ENCODE peak calls at places on chromosomes 16 and 17, in five cellular contexts. K is astrocyte; I is CD8-positive, alpha-beta memory T cell; P is activated CD4-positive, alpha-beta T cell treated with anti-CD3 and anti-CD28 coated beads, Interleukin-2, amount 50 U/mL, for 48 hours; W is NCI-H1105. Y is an unnamed sample.

GRCh38 chr17:17305282-17305801 is 2.2 kb downstream of the NT5M start:
- DNase-seq in P (peak; percentile 41), W (no peak), K (no peak), I (peak; percentile 45), Y (no peak)

GRCh38 chr16:4925791-4926190 is 11.2 kb downstream of the PPL start:
- DNase-seq in W (no peak), P (no peak), I (no peak), K (no peak), Y (no peak)

GRCh38 chr16:9039208-9039607 is 52.2 kb upstream of the HAPSTR1 start:
- DNase-seq in I (no peak), W (no peak), P (no peak), K (peak; percentile 36), Y (no peak)

GRCh38 chr17:20203021-20203420 is 193.9 kb downstream of the SPECC1 start:
- DNase-seq in K (no peak), W (no peak), P (no peak), I (no peak), Y (no peak)

GRCh38 chr17:68740555-68741447 is 139.6 kb upstream of the FAM20A start:
- DNase-seq in W (no peak), P (no peak), I (no peak), K (no peak), Y (no peak)

GRCh38 chr17:75430159-75430748 is 24.8 kb upstream of the GRB2 start:
- DNase-seq in I (no peak), K (peak; percentile 92), W (no peak), P (no peak), Y (no peak)

GRCh38 chr16:72848045-72848410 is 199.9 kb downstream of the ZFHX3 start:
- DNase-seq in W (no peak), K (no peak), P (no peak), I (no peak), Y (no peak)

GRCh38 chr17:61299517-61300513 is 99.8 kb upstream of the TBX2 start:
- DNase-seq in W (no peak), I (no peak), P (no peak), K (no peak), Y (no peak)

GRCh38 chr17:9676742-9677387 is 31.5 kb downstream of the USP43 start:
- DNase-seq in K (peak; percentile 93), W (no peak), I (no peak), P (peak; percentile 8), Y (no peak)

GRCh38 chr17:2087597-2088211 is 32.8 kb downstream of the HIC1 start:
- DNase-seq in P (peak; percentile 60), W (no peak), I (no peak), K (peak; percentile 50), Y (no peak)

GRCh38 chr17:80811181-80812105 is 180.2 kb upstream of the CHMP6 start:
- DNase-seq in P (no peak), I (no peak), K (no peak), W (no peak), Y (no peak)

GRCh38 chr17:38605852-38606645 is at the start of gene SRCIN1:
- DNase-seq in K (no peak), P (peak; percentile 57), W (peak; percentile 23), I (peak; percentile 23), Y (peak; percentile 83)

GRCh38 chr16:70520612-70521297 is 2.6 kb downstream of the COG4 start:
- DNase-seq in K (peak; percentile 49), W (no peak), P (no peak), I (no peak), Y (no peak)

GRCh38 chr16:17002557-17002956 is 468.2 kb downstream of the XYLT1 start:
- DNase-seq in I (no peak), P (no peak), K (no peak), W (no peak), Y (no peak)

GRCh38 chr17:77068915-77069314 is 71.9 kb upstream of the SEC14L1 start:
- DNase-seq in K (no peak), I (no peak), W (no peak), P (no peak), Y (no peak)

GRCh38 chr17:65405563-65405962 is 155.9 kb downstream of the AXIN2 start:
- DNase-seq in I (no peak), W (no peak), K (no peak), P (no peak), Y (no peak)

GRCh38 chr17:50844117-50844700 is 8.8 kb downstream of the WFIKKN2 start:
- DNase-seq in I (no peak), W (no peak), P (no peak), K (no peak), Y (no peak)

GRCh38 chr17:36602924-36603384 is 1.6 kb downstream of the MRM1 start:
- DNase-seq in I (peak; percentile 67), W (peak; percentile 61), P (peak; percentile 73), K (peak; percentile 42), Y (peak; percentile 69)

GRCh38 chr17:17815062-17815406 is 21.8 kb downstream of the SREBF1 start:
- DNase-seq in P (no peak), K (no peak), I (no peak), W (no peak), Y (no peak)

GRCh38 chr17:36608794-36609497 is 7.6 kb downstream of the MRM1 start:
- DNase-seq in W (no peak), I (no peak), P (no peak), K (peak; percentile 38), Y (peak; percentile 79)

GRCh38 chr16:73735018-73735417 is 561.6 kb upstream of the PSMD7 start:
- DNase-seq in P (no peak), W (no peak), K (peak; percentile 45), I (no peak), Y (no peak)

GRCh38 chr17:299546-299945 is 53.1 kb downstream of the RPH3AL start:
- DNase-seq in W (no peak), P (no peak), K (no peak), I (no peak), Y (no peak)

GRCh38 chr16:24151482-24151939 is 104.6 kb upstream of the CACNG3 start:
- DNase-seq in I (no peak), K (peak; percentile 78), P (peak; percentile 15), W (no peak), Y (no peak)

GRCh38 chr17:32648450-32648849 is 161.7 kb downstream of the CDK5R1 start:
- DNase-seq in P (no peak), W (no peak), I (no peak), K (no peak), Y (no peak)

GRCh38 chr16:1052791-1053521 is 19.6 kb upstream of the SSTR5 start:
- DNase-seq in K (no peak), P (no peak), W (no peak), I (no peak), Y (no peak)

GRCh38 chr17:15257316-15257925 is 7.7 kb downstream of the PMP22 start:
- DNase-seq in I (peak; percentile 34), W (peak; percentile 74), K (peak; percentile 55), P (peak; percentile 68), Y (no peak)

GRCh38 chr17:20071824-20072691 is 62.9 kb downstream of the SPECC1 start:
- DNase-seq in I (no peak), K (no peak), W (no peak), P (no peak), Y (no peak)